ENCODE peak calls at places on chromosome X, in six cellular contexts. Y, I, Q, X, T and F are unnamed samples.

GRCh38 chrX:150465856-150466775 is 102.3 kb upstream of the MTM1 start:
- ATAC-seq in Y (no peak), I (peak; percentile 39), Q (no peak), X (no peak), T (no peak), F (no peak)

GRCh38 chrX:19555236-19555635 is 39.9 kb upstream of the MAP3K15 start:
- ATAC-seq in Y (no peak), I (peak; percentile 29), Q (no peak), X (no peak), T (no peak), F (no peak)

GRCh38 chrX:40244980-40245379 is 147.2 kb upstream of the BCOR start:
- ATAC-seq in Y (no peak), I (no peak), Q (peak; percentile 79), X (no peak), T (peak; percentile 44), F (no peak)

GRCh38 chrX:118652717-118653116 is 74.7 kb upstream of the IL13RA1 start:
- ATAC-seq in Y (no peak), I (no peak), Q (no peak), X (no peak), T (no peak), F (peak; percentile 73)

GRCh38 chrX:37817176-37817575 is 30.2 kb downstream of the DYNLT3 start:
- ATAC-seq in Y (no peak), I (no peak), Q (no peak), X (no peak), T (no peak), F (no peak)

GRCh38 chrX:74178536-74178935 is 125.4 kb upstream of the ZCCHC13 start:
- ATAC-seq in Y (peak; percentile 87), I (no peak), Q (no peak), X (no peak), T (no peak), F (no peak)

GRCh38 chrX:37879692-37880091 is 32.3 kb upstream of the DYNLT3 start:
- ATAC-seq in Y (no peak), I (no peak), Q (no peak), X (no peak), T (no peak), F (no peak)

GRCh38 chrX:85569096-85569495 is 189.6 kb upstream of the POF1B start:
- ATAC-seq in Y (no peak), I (no peak), Q (no peak), X (no peak), T (no peak), F (no peak)

GRCh38 chrX:101408530-101408836 is 461 bp downstream of the HNRNPH2 start:
- ATAC-seq in Y (no peak), I (peak; percentile 52), Q (peak; percentile 29), X (no peak), T (peak; percentile 65), F (peak; percentile 1)

GRCh38 chrX:46317158-46317557 is 228.1 kb downstream of the ZNF674 start:
- ATAC-seq in Y (no peak), I (no peak), Q (peak; percentile 70), X (no peak), T (no peak), F (no peak)

GRCh38 chrX:7261672-7262332 is 113.8 kb upstream of the PUDP start:
- ATAC-seq in Y (no peak), I (peak; percentile 92), Q (no peak), X (no peak), T (no peak), F (no peak)

GRCh38 chrX:136577562-136577961 is 45.5 kb downstream of the VGLL1 start:
- ATAC-seq in Y (peak; percentile 91), I (peak; percentile 100), Q (peak; percentile 99), X (no peak), T (peak; percentile 94), F (peak; percentile 77)

GRCh38 chrX:39260965-39261364 is 459.7 kb downstream of the MID1IP1 start:
- ATAC-seq in Y (no peak), I (peak; percentile 44), Q (no peak), X (no peak), T (no peak), F (no peak)

GRCh38 chrX:53018627-53019026 is 30.0 kb upstream of the GPR173 start:
- ATAC-seq in Y (no peak), I (no peak), Q (peak; percentile 42), X (no peak), T (no peak), F (no peak)

GRCh38 chrX:20488473-20488872 is 221.8 kb upstream of the RPS6KA3 start:
- ATAC-seq in Y (no peak), I (no peak), Q (no peak), X (no peak), T (no peak), F (no peak)

GRCh38 chrX:41491267-41492004 is 44.3 kb downstream of the NYX start:
- ATAC-seq in Y (no peak), I (no peak), Q (peak; percentile 88), X (peak; percentile 76), T (no peak), F (peak; percentile 94)

GRCh38 chrX:39318497-39319343 is 517.5 kb downstream of the MID1IP1 start:
- ATAC-seq in Y (no peak), I (no peak), Q (no peak), X (no peak), T (no peak), F (no peak)

GRCh38 chrX:6029014-6029413 is 199.7 kb downstream of the NLGN4X start:
- ATAC-seq in Y (no peak), I (no peak), Q (no peak), X (no peak), T (no peak), F (no peak)

GRCh38 chrX:23952984-23953907 is 45.4 kb downstream of the CXorf58 start:
- ATAC-seq in Y (no peak), I (peak; percentile 96), Q (no peak), X (no peak), T (peak; percentile 83), F (no peak)

GRCh38 chrX:45903781-45904201 is 641.4 kb downstream of the ZNF674 start:
- ATAC-seq in Y (no peak), I (no peak), Q (no peak), X (peak; percentile 40), T (no peak), F (no peak)

GRCh38 chrX:23764585-23764984 is 18.4 kb upstream of the SAT1 start:
- ATAC-seq in Y (peak; percentile 57), I (no peak), Q (no peak), X (no peak), T (no peak), F (no peak)

GRCh38 chrX:132023117-132023895 is at the start of gene STK26:
- ATAC-seq in Y (peak; percentile 93), I (peak; percentile 86), Q (peak; percentile 86), X (peak; percentile 92), T (peak; percentile 87), F (peak; percentile 93)

GRCh38 chrX:30930679-30931078 is 41.6 kb upstream of the TAB3 start:
- ATAC-seq in Y (peak; percentile 91), I (no peak), Q (no peak), X (no peak), T (no peak), F (no peak)

GRCh38 chrX:526295-527224 is 104.0 kb upstream of the SHOX start:
- ATAC-seq in Y (peak; percentile 94), I (no peak), Q (no peak), X (no peak), T (no peak), F (no peak)

GRCh38 chrX:40127052-40127451 is 29.3 kb upstream of the BCOR start:
- ATAC-seq in Y (no peak), I (no peak), Q (no peak), X (no peak), T (no peak), F (no peak)

GRCh38 chrX:125131146-125131545 is 188.5 kb upstream of the TEX13C start:
- ATAC-seq in Y (peak; percentile 70), I (peak; percentile 56), Q (no peak), X (no peak), T (peak; percentile 66), F (no peak)

GRCh38 chrX:34578237-34578636 is 78.8 kb downstream of the TMEM47 start:
- ATAC-seq in Y (no peak), I (no peak), Q (no peak), X (no peak), T (no peak), F (no peak)

GRCh38 chrX:103562801-103563200 is 22.5 kb upstream of the TCEAL4 start:
- ATAC-seq in Y (no peak), I (no peak), Q (no peak), X (no peak), T (no peak), F (no peak)

GRCh38 chrX:97616883-97617510 is 733.3 kb downstream of the RPA4 start:
- ATAC-seq in Y (no peak), I (peak; percentile 87), Q (peak; percentile 97), X (no peak), T (no peak), F (no peak)

GRCh38 chrX:125374169-125374568 is 54.5 kb downstream of the TEX13C start:
- ATAC-seq in Y (no peak), I (no peak), Q (no peak), X (no peak), T (no peak), F (no peak)

GRCh38 chrX:43817454-43817853 is 64.8 kb downstream of the MAOB start:
- ATAC-seq in Y (no peak), I (no peak), Q (no peak), X (no peak), T (no peak), F (no peak)

GRCh38 chrX:84320023-84320422 is 132.0 kb upstream of the RPS6KA6 start:
- ATAC-seq in Y (no peak), I (no peak), Q (no peak), X (no peak), T (no peak), F (no peak)
- TF ChIP-seq POLR2A in Y (no peak), I (no peak), Q (no peak), X (no peak), T (no peak), F (no peak)

GRCh38 chrX:51395474-51395806 is 62.8 kb downstream of the NUDT10 start:
- ATAC-seq in Y (no peak), I (no peak), Q (no peak), X (peak; percentile 31), T (no peak), F (peak; percentile 30)

GRCh38 chrX:51395807-51396728 is 63.4 kb downstream of the NUDT10 start:
- ATAC-seq in Y (no peak), I (peak; percentile 19), Q (no peak), X (peak; percentile 66), T (peak; percentile 67), F (peak; percentile 58)
- H3K4me3 ChIP-seq in Y (no peak overlapping the region), I (no peak overlapping the region), Q (no peak overlapping the region), X (peak overlapping the region; percentile 35), T (no peak overlapping the region), F (peak overlapping the region; percentile 36)

GRCh38 chrX:54044126-54044876 is at the start of gene PHF8:
- ATAC-seq in Y (peak; percentile 67), I (peak; percentile 91), Q (peak; percentile 84), X (peak; percentile 96), T (peak; percentile 94), F (peak; percentile 94)
- TF ChIP-seq POLR2AphosphoS5 in Y (no peak), I (no peak), Q (peak; percentile 76), X (peak; percentile 63), T (peak; percentile 51), F (peak; percentile 77)

DNA sequence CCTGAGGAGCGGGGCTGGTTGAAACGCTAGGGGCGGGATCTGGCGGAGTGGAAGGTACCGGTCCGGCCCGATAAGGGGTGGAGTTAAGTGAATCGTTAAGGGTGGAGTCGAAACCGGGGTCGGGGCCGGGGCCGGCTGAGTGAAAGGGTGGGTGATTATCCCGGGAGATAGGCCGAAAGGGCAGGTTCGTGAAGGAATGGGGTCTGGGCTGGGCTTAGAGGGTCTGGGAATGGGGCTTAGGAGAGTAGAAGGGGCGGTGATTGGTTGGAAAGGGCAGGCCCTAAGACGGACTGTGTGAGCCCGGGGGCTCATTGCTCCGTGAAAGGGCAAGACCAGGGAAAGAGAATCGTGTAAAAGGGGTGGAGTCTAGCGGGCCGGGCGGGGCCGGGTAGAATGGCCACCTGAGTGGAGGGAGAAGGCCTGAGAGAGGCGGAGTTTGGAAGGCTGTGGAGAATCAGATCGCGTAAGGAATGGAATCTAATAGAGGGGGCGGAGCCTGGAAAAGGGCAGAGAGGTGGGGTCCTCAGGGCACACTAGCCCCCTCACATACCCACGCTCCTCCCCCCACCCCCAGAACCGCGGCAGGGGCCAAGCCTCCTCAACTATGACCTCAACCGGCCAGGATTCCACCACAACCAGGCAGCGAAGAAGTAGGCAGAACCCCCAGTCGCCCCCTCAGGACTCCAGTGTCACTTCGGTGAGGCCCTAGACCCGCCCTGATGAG is 384 bp downstream of the HDAC6 start:
- ATAC-seq in Y (peak; percentile 78), I (peak; percentile 80), Q (peak; percentile 72), X (peak; percentile 81), T (peak; percentile 75), F (peak; percentile 70)
- TF ChIP-seq POLR2A in Y (no peak), I (peak; percentile 66), Q (peak; percentile 47), X (peak; percentile 72), T (peak; percentile 95), F (peak; percentile 24)